ENCODE peak calls at places on chromosome 20, in eight cellular contexts. Q is MM.1S, V is fibroblast of lung, B is endothelial cell, O is lower leg skin, D is neural progenitor cell, H is heart left ventricle, E is body of pancreas. I is an unnamed sample.
A peak's percentile ranks its signal among the peaks of the same experiment; 100 is the strongest.

GRCh38 chr20:52493177-52493711 is 301.7 kb upstream of the ZFP64 start:
- DNase-seq in D (no peak), V (no peak), H (no peak), Q (peak; percentile 33), O (no peak), B (peak; percentile 16), E (peak; percentile 3), I (no peak)

GRCh38 chr20:8073024-8073832 is 53.7 kb upstream of the TMX4 start:
- DNase-seq in V (peak; percentile 85), Q (no peak), O (no peak), H (no peak), B (no peak), D (no peak), E (peak; percentile 7), I (no peak)

GRCh38 chr20:64048402-64049044 is 916 bp downstream of the SOX18 start:
- DNase-seq in V (no peak), B (no peak), H (no peak), O (no peak), Q (no peak), D (peak; percentile 70), E (no peak), I (no peak)

GRCh38 chr20:63124782-63125580 is 91.0 kb downstream of the YTHDF1 start:
- DNase-seq in Q (no peak), B (no peak), V (no peak), E (no peak), H (peak; percentile 15), D (peak; percentile 31), O (peak; percentile 75), I (no peak)

GRCh38 chr20:25065044-25065624 is 7.2 kb upstream of the ACSS1 start:
- DNase-seq in Q (no peak), H (peak; percentile 9), V (no peak), E (no peak), B (no peak), O (no peak), D (no peak), I (no peak)

GRCh38 chr20:57126481-57127092 is 139.9 kb downstream of the BMP7 start:
- DNase-seq in H (no peak), D (no peak), E (no peak), Q (no peak), O (no peak), B (no peak), V (no peak), I (no peak)

GRCh38 chr20:56554869-56555268 is 21.8 kb downstream of the FAM209B start:
- DNase-seq in E (peak; percentile 71), D (no peak), O (no peak), Q (peak; percentile 97), B (no peak), H (peak; percentile 48), V (peak; percentile 95), I (no peak)

GRCh38 chr20:57809661-57810172 is 99.9 kb upstream of the PMEPA1 start:
- DNase-seq in O (no peak), E (no peak), D (no peak), B (no peak), H (peak; percentile 58), V (no peak), Q (no peak), I (no peak)

GRCh38 chr20:37297066-37297736 is 7.7 kb downstream of the MANBAL start:
- DNase-seq in B (no peak), V (peak; percentile 54), E (no peak), D (no peak), Q (no peak), O (no peak), H (no peak), I (no peak)

GRCh38 chr20:15756001-15756400 is 817.2 kb downstream of the KIF16B start:
- DNase-seq in Q (no peak), V (no peak), B (no peak), E (no peak), H (no peak), O (no peak), D (no peak), I (no peak)

GRCh38 chr20:63562461-63563185 is 8.7 kb downstream of the FNDC11 start:
- DNase-seq in B (no peak), D (no peak), Q (no peak), V (no peak), E (no peak), O (no peak), H (no peak), I (no peak)

DNA sequence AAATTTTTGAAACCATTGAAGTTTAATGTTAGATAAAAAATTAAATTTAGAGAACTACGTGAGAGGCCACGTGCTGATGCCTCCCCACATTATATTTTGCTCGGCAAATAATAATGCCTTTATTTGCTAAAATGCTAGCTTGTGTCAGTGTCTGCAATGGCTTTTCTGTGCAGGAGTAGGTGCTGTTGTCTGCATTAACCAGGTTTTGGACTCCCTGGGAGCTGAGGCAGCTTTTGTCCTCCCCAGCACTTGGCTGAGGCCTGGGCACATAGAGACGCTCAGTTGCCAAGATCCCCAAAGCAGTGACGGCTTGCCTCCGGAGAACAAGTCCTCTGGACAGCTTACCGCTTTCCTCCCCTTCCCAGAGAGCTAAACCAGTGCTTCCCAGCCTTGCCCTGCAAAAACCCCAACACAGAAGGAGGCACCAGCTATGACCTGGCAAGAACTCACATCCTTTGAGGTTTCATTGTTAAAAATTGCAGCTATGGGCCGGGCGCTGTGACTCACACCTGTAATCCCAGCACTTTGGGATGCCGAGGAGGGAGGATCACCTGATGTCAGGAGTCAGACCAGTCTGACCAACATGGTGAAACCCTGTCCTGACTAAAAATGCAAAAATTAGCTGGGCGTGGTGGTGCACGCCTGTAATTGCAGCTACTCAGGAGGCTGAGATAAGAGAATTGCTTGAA is 59.9 kb downstream of the KAT14 start:
- DNase-seq in H (no peak), D (no peak), B (no peak), E (no peak), O (no peak), V (no peak), Q (no peak), I (no peak)
- TF ChIP-seq CTCF in H (no peak), D (no peak), B (no peak), E (no peak), O (no peak), V (no peak), Q (no peak), I (no peak)

DNA sequence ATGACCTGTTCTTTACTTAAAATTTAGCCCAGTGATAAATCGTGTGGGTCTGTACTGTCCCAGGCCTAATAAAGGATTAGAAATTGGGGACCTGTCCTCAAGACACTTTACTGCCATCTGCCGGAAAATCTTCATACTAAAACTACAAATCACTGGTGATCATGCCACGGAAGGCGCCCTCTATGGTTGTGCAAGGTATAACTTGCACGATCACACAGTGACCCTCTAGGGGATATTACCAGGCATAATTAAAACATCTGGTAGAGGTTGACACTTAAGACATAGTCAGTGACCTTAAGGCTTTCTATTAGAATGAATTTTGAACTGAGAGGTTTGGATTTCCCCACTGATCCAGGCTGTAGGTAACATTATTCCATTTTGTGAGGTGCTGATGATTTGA is 172.6 kb downstream of the BMP2 start:
- DNase-seq in B (peak; percentile 52), Q (peak; percentile 75), O (no peak), V (peak; percentile 12), H (no peak), E (peak; percentile 3), D (peak; percentile 80), I (peak; percentile 8)
- TF ChIP-seq CTCF in B (peak; percentile 79), Q (peak; percentile 90), O (no peak), V (no peak), H (no peak), E (peak; percentile 17), D (peak; percentile 84), I (peak; percentile 58)

DNA sequence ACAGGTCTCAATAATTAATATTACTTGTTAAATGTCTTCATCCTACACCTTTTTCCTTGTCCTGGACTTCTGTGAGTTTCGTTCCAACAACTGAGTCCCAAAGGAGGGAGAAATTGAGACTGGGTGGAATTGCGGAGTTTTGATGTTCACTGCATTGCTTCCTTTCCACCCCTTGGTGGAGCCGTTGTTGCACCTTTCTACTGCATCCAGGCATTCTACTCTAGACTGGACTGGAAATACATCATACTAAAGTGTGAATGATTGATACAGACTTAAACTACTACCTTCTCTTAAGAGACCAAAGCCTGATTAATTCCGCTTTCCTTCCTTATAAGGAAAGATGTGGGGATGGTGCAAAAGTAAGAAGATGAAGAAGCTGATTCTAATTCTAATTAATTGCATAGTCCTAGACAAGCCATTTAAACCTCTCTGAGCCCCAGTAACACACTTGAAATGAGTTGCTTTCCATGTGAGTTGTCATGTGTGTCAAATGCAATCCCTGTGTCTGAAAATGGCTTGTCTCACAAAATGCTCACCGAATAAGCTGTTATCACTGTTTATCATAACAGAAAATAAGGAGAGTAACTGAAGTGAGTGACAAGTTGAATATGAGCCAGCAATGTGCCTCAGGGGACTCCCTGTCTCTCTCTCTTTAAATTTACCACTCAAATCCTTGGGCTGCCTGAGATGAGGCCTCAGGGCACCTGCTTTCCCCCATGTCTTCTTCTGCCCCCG is 338.3 kb upstream of the CHD6 start:
- DNase-seq in D (peak; percentile 44), B (no peak), E (peak; percentile 12), H (no peak), Q (peak; percentile 45), V (no peak), O (no peak), I (no peak)
- TF ChIP-seq CTCF in D (peak; percentile 79), B (no peak), E (peak; percentile 25), H (peak; percentile 41), Q (peak; percentile 89), V (no peak), O (no peak), I (peak; percentile 78)

GRCh38 chr20:60627751-60628565 is 624.1 kb upstream of the CDH4 start:
- DNase-seq in H (no peak), Q (no peak), D (peak; percentile 26), O (no peak), B (peak; percentile 12), E (no peak), V (no peak), I (no peak)
- TF ChIP-seq CTCF in H (no peak), Q (no peak), D (peak; percentile 48), O (no peak), B (peak; percentile 58), E (no peak), V (no peak), I (peak; percentile 47)

DNA sequence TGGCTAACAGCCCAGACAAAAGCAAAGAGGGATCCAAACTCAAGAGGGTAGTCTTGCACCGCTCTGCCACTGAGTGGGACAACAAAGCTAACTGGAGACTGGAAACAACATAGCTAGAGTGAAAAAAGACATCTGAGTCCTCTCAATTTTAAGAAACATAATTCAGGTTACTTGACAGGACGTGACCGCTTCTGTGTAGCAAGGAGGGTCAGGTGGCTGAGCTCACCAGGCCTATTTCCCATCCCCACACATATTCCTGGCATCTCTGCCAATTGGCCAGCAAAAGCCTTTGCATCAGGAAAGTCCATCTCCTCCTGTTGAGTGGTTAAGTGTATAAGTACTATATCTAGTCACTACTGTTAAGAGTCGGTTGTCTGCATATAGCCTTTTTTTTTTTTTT is 25.3 kb upstream of the TBC1D20 start:
- DNase-seq in B (no peak), H (no peak), D (no peak), V (no peak), Q (no peak), O (no peak), E (no peak), I (no peak)
- TF ChIP-seq CTCF in B (no peak), H (no peak), D (no peak), V (no peak), Q (no peak), O (no peak), E (no peak), I (no peak)

I was measured in neural crest cell.